ENCODE peak calls at places on chromosome 21, in four cellular contexts. One of them, this sample, is unnamed.

GRCh38 chr21:29092102-29092959 is 18.9 kb upstream of the CCT8 start:
- DNase-seq in upper lobe of right lung: no peak
- DNase-seq in ovary: no peak
- DNase-seq in breast epithelium: no peak
- DNase-seq in this sample: no peak

GRCh38 chr21:38388684-38389676 is 109.3 kb downstream of the ERG start:
- DNase-seq in upper lobe of right lung: no peak
- DNase-seq in ovary: no peak
- DNase-seq in breast epithelium: no peak
- DNase-seq in this sample: no peak

GRCh38 chr21:29190920-29191319 is 60.5 kb downstream of the MAP3K7CL start:
- DNase-seq in upper lobe of right lung: no peak
- DNase-seq in ovary: no peak
- DNase-seq in breast epithelium: no peak
- DNase-seq in this sample: no peak

GRCh38 chr21:31334648-31335121 is 9.4 kb downstream of the TIAM1 start:
- DNase-seq in upper lobe of right lung: no peak
- DNase-seq in ovary: no peak
- DNase-seq in breast epithelium: no peak
- DNase-seq in this sample: no peak

GRCh38 chr21:25296239-25296638 is 311.0 kb downstream of the MRPL39 start:
- DNase-seq in upper lobe of right lung: no peak
- DNase-seq in ovary: no peak
- DNase-seq in breast epithelium: no peak
- DNase-seq in this sample: no peak

GRCh38 chr21:43866659-43867331 is 1.8 kb downstream of the AGPAT3 start:
- DNase-seq in upper lobe of right lung: peak
- DNase-seq in ovary: no peak
- DNase-seq in breast epithelium: no peak
- DNase-seq in this sample: no peak

GRCh38 chr21:43827015-43827611 is 37.7 kb downstream of the RRP1 start:
- DNase-seq in upper lobe of right lung: no peak
- DNase-seq in ovary: no peak
- DNase-seq in breast epithelium: no peak
- DNase-seq in this sample: no peak

GRCh38 chr21:29725025-29725736 is 214.6 kb downstream of the GRIK1 start:
- DNase-seq in upper lobe of right lung: no peak
- DNase-seq in ovary: no peak
- DNase-seq in breast epithelium: no peak
- DNase-seq in this sample: no peak

GRCh38 chr21:39854572-39854971 is 12.7 kb upstream of the PCP4 start:
- DNase-seq in upper lobe of right lung: no peak
- DNase-seq in ovary: no peak
- DNase-seq in breast epithelium: no peak
- DNase-seq in this sample: no peak

GRCh38 chr21:38742580-38743260 is 63.0 kb upstream of the ETS2 start:
- DNase-seq in upper lobe of right lung: no peak
- DNase-seq in ovary: no peak
- DNase-seq in breast epithelium: no peak
- DNase-seq in this sample: no peak

GRCh38 chr21:25487046-25487594 is 120.2 kb downstream of the MRPL39 start:
- DNase-seq in upper lobe of right lung: no peak
- DNase-seq in ovary: no peak
- DNase-seq in breast epithelium: no peak
- DNase-seq in this sample: no peak

GRCh38 chr21:38760017-38760761 is 45.5 kb upstream of the ETS2 start:
- DNase-seq in upper lobe of right lung: no peak
- DNase-seq in ovary: no peak
- DNase-seq in breast epithelium: no peak
- DNase-seq in this sample: peak

GRCh38 chr21:31198575-31198974 is 145.5 kb downstream of the TIAM1 start:
- DNase-seq in upper lobe of right lung: no peak
- DNase-seq in ovary: no peak
- DNase-seq in breast epithelium: no peak
- DNase-seq in this sample: no peak

GRCh38 chr21:39971961-39972360 is 104.7 kb downstream of the PCP4 start:
- DNase-seq in upper lobe of right lung: no peak
- DNase-seq in ovary: no peak
- DNase-seq in breast epithelium: no peak
- DNase-seq in this sample: no peak

GRCh38 chr21:41025057-41025390 is 142.9 kb upstream of the BACE2 start:
- DNase-seq in upper lobe of right lung: no peak
- DNase-seq in ovary: no peak
- DNase-seq in breast epithelium: no peak
- DNase-seq in this sample: no peak

GRCh38 chr21:25831300-25831699 is 96.5 kb downstream of the GABPA start:
- DNase-seq in upper lobe of right lung: no peak
- DNase-seq in ovary: no peak
- DNase-seq in breast epithelium: no peak
- DNase-seq in this sample: no peak

GRCh38 chr21:14977814-14978213 is 87.0 kb downstream of the NRIP1 start:
- DNase-seq in upper lobe of right lung: no peak
- DNase-seq in ovary: no peak
- DNase-seq in breast epithelium: no peak
- DNase-seq in this sample: no peak

GRCh38 chr21:28538987-28539622 is 453.6 kb downstream of the LTN1 start:
- DNase-seq in upper lobe of right lung: no peak
- DNase-seq in ovary: no peak
- DNase-seq in breast epithelium: no peak
- DNase-seq in this sample: no peak

GRCh38 chr21:35565204-35565611 is 495.1 kb downstream of the SETD4 start:
- DNase-seq in upper lobe of right lung: no peak
- DNase-seq in ovary: no peak
- DNase-seq in breast epithelium: peak
- DNase-seq in this sample: no peak

GRCh38 chr21:28317177-28317950 is 675.3 kb downstream of the LTN1 start:
- DNase-seq in upper lobe of right lung: no peak
- DNase-seq in ovary: no peak
- DNase-seq in breast epithelium: no peak
- DNase-seq in this sample: no peak

GRCh38 chr21:43917515-43918384 is 52.7 kb downstream of the AGPAT3 start:
- DNase-seq in upper lobe of right lung: peak
- DNase-seq in ovary: no peak
- DNase-seq in breast epithelium: no peak
- DNase-seq in this sample: no peak

GRCh38 chr21:15289896-15290841 is 225.4 kb upstream of the NRIP1 start:
- DNase-seq in upper lobe of right lung: peak
- DNase-seq in ovary: peak
- DNase-seq in breast epithelium: no peak
- DNase-seq in this sample: no peak

GRCh38 chr21:39022901-39023693 is 160.2 kb downstream of the PSMG1 start:
- DNase-seq in upper lobe of right lung: peak
- DNase-seq in ovary: peak
- DNase-seq in breast epithelium: peak
- DNase-seq in this sample: no peak

GRCh38 chr21:17949395-17949794 is 130.2 kb upstream of the C21orf91 start:
- DNase-seq in upper lobe of right lung: no peak
- DNase-seq in ovary: no peak
- DNase-seq in breast epithelium: no peak
- DNase-seq in this sample: no peak

GRCh38 chr21:25568230-25568629 is 39.1 kb downstream of the MRPL39 start:
- DNase-seq in upper lobe of right lung: no peak
- DNase-seq in ovary: peak
- DNase-seq in breast epithelium: no peak
- DNase-seq in this sample: no peak

GRCh38 chr21:42146251-42146805 is 72.6 kb upstream of the ABCG1 start:
- DNase-seq in upper lobe of right lung: peak
- DNase-seq in ovary: peak
- DNase-seq in breast epithelium: no peak
- DNase-seq in this sample: peak

GRCh38 chr21:42143111-42143510 is 72.0 kb downstream of the UMODL1 start:
- DNase-seq in upper lobe of right lung: no peak
- DNase-seq in ovary: no peak
- DNase-seq in breast epithelium: no peak
- DNase-seq in this sample: no peak

GRCh38 chr21:42144221-42144620 is 73.1 kb downstream of the UMODL1 start:
- DNase-seq in upper lobe of right lung: no peak
- DNase-seq in ovary: no peak
- DNase-seq in breast epithelium: no peak
- DNase-seq in this sample: no peak

GRCh38 chr21:42145569-42146250 is 73.2 kb upstream of the ABCG1 start:
- DNase-seq in upper lobe of right lung: peak
- DNase-seq in ovary: peak
- DNase-seq in breast epithelium: peak
- DNase-seq in this sample: peak

GRCh38 chr21:42144679-42145568 is 73.8 kb downstream of the UMODL1 start:
- DNase-seq in upper lobe of right lung: no peak
- DNase-seq in ovary: no peak
- DNase-seq in breast epithelium: no peak
- DNase-seq in this sample: no peak
- TF ChIP-seq CTCF in upper lobe of right lung: no peak
- TF ChIP-seq CTCF in ovary: no peak
- TF ChIP-seq CTCF in breast epithelium: no peak
- TF ChIP-seq CTCF in this sample: no peak

GRCh38 chr21:16536661-16537359 is 807.0 kb downstream of the USP25 start:
- DNase-seq in upper lobe of right lung: no peak
- DNase-seq in ovary: no peak
- DNase-seq in breast epithelium: no peak
- DNase-seq in this sample: no peak

GRCh38 chr21:16535100-16535418 is 805.3 kb downstream of the USP25 start:
- DNase-seq in upper lobe of right lung: peak
- DNase-seq in ovary: peak
- DNase-seq in breast epithelium: peak
- DNase-seq in this sample: peak

GRCh38 chr21:16532841-16533240 is 803.1 kb downstream of the USP25 start:
- DNase-seq in upper lobe of right lung: no peak
- DNase-seq in ovary: no peak
- DNase-seq in breast epithelium: no peak
- DNase-seq in this sample: no peak

GRCh38 chr21:16534408-16535099 is 804.8 kb downstream of the USP25 start:
- DNase-seq in upper lobe of right lung: no peak
- DNase-seq in ovary: peak
- DNase-seq in breast epithelium: peak
- DNase-seq in this sample: peak

DNA sequence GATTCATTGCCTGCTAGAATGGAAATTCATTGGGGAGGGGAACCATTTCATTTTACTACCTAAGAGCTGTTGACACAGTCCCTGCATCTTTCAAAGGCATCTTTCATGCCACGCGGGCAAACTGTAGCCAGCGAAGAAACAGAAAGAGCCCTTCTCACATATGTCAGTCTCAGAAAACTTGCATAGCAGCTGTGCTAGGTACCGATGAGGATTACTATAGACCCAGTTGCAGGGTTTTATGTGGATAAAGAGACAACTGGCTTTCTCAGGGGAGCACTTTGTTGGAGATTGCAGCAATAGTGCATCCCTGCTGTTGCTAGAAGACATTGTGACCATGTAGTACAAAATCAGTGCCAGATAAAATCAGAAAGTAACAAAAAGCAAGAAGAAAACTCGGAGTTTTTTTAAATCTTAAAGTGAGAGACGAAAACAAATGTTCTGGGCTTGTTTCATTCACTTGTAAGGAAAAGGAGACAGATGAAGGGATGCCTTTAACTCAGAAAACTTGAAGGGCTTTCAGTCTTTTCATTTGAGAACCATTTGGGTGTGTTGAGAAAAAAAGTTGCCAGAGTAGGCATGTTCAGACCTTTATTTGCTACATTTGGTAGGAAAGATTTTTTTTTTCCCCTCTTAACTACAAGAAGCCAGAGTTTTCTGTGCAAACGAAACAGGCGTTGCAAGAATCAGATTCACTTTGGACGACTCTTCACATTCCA is 804.1 kb downstream of the USP25 start:
- DNase-seq in upper lobe of right lung: no peak
- DNase-seq in ovary: no peak
- DNase-seq in breast epithelium: no peak
- DNase-seq in this sample: no peak
- H3K4me3 ChIP-seq in upper lobe of right lung: peak
- H3K4me3 ChIP-seq in ovary: peak
- H3K4me3 ChIP-seq in breast epithelium: peak
- H3K4me3 ChIP-seq in this sample: peak

GRCh38 chr21:34544032-34544496 is 32.1 kb upstream of the KCNE1 start:
- DNase-seq in upper lobe of right lung: peak
- DNase-seq in ovary: peak
- DNase-seq in breast epithelium: peak
- DNase-seq in this sample: no peak

GRCh38 chr21:34543017-34543416 is 31.0 kb upstream of the KCNE1 start:
- DNase-seq in upper lobe of right lung: no peak
- DNase-seq in ovary: no peak
- DNase-seq in breast epithelium: no peak
- DNase-seq in this sample: no peak

GRCh38 chr21:34548782-34549376 is 36.9 kb upstream of the KCNE1 start:
- DNase-seq in upper lobe of right lung: no peak
- DNase-seq in ovary: no peak
- DNase-seq in breast epithelium: no peak
- DNase-seq in this sample: no peak

GRCh38 chr21:34546556-34546955 is 34.5 kb upstream of the KCNE1 start:
- DNase-seq in upper lobe of right lung: no peak
- DNase-seq in ovary: no peak
- DNase-seq in breast epithelium: no peak
- DNase-seq in this sample: no peak

GRCh38 chr21:34545079-34545884 is 33.3 kb upstream of the KCNE1 start:
- DNase-seq in upper lobe of right lung: peak
- DNase-seq in ovary: no peak
- DNase-seq in breast epithelium: peak
- DNase-seq in this sample: no peak
- H3K27ac ChIP-seq in upper lobe of right lung: peak
- H3K27ac ChIP-seq in ovary: no peak
- H3K27ac ChIP-seq in breast epithelium: peak
- H3K27ac ChIP-seq in this sample: peak

DNA sequence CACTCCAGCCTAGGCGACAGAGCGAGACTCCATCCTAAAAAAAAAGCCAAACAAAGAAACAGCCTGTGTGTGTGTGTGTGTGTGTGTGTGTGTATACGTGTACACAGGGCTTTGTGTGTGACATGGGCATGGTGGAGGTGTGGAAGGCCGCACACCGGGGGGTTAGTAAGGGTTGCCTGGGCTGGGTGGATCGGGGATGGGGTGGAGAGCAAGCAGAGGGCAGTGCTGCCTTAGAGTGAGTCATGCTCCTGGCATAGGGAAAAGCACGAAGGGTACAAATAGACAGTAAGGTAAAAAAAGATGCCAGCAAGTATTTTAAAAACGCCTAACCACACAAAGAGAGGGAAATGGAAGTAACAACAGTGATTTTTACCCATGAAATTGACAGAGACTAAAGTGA is 6.2 kb downstream of the PRMT2 start:
- DNase-seq in upper lobe of right lung: no peak
- DNase-seq in ovary: no peak
- DNase-seq in breast epithelium: no peak
- DNase-seq in this sample: no peak
- TF ChIP-seq CTCF in upper lobe of right lung: no peak
- TF ChIP-seq CTCF in ovary: no peak
- TF ChIP-seq CTCF in breast epithelium: no peak
- TF ChIP-seq CTCF in this sample: no peak

GRCh38 chr21:32727478-32727727 is 410 bp downstream of the SYNJ1 start:
- DNase-seq in upper lobe of right lung: no peak
- DNase-seq in ovary: no peak
- DNase-seq in breast epithelium: no peak
- DNase-seq in this sample: peak
- H3K4me3 ChIP-seq in upper lobe of right lung: peak
- H3K4me3 ChIP-seq in ovary: peak
- H3K4me3 ChIP-seq in breast epithelium: peak
- H3K4me3 ChIP-seq in this sample: peak

GRCh38 chr21:37119421-37120218 is 46.6 kb downstream of the TTC3 start:
- DNase-seq in upper lobe of right lung: no peak
- DNase-seq in ovary: no peak
- DNase-seq in breast epithelium: no peak
- DNase-seq in this sample: no peak
- H3K27ac ChIP-seq in upper lobe of right lung: no peak
- H3K27ac ChIP-seq in ovary: no peak
- H3K27ac ChIP-seq in breast epithelium: no peak
- H3K27ac ChIP-seq in this sample: no peak

GRCh38 chr21:26842976-26843911 is 2.0 kb downstream of the ADAMTS1 start:
- DNase-seq in upper lobe of right lung: peak
- DNase-seq in ovary: peak
- DNase-seq in breast epithelium: peak
- DNase-seq in this sample: peak
- TF ChIP-seq CTCF in upper lobe of right lung: no peak
- TF ChIP-seq CTCF in ovary: peak
- TF ChIP-seq CTCF in breast epithelium: no peak
- TF ChIP-seq CTCF in this sample: no peak

This sample was measured in coronary artery.